ENCODE peak calls at places on chromosomes 12 and 14, in nine cellular contexts. One of them, this sample, is unnamed.

GRCh38 chr12:63021126-63021525 is 86.2 kb upstream of the PPM1H start:
- DNase-seq in lower leg skin: no peak
- DNase-seq in GM03348: no peak
- DNase-seq in NCI-H774: no peak
- DNase-seq in naive B cell: no peak
- DNase-seq in activated CD8-positive, alpha-beta T cell treated with anti-CD3 and anti-CD28 coated beads for 36 hours: no peak
- DNase-seq in left lobe of liver: no peak
- DNase-seq in CD8-positive, alpha-beta memory T cell: no peak
- DNase-seq in anterior cingulate cortex: no peak
- DNase-seq in this sample: no peak

GRCh38 chr12:131477613-131478012 is 233.3 kb upstream of the SFSWAP start:
- DNase-seq in lower leg skin: no peak
- DNase-seq in left lobe of liver: no peak
- DNase-seq in NCI-H774: no peak
- DNase-seq in activated CD8-positive, alpha-beta T cell treated with anti-CD3 and anti-CD28 coated beads for 36 hours: no peak
- DNase-seq in GM03348: no peak
- DNase-seq in CD8-positive, alpha-beta memory T cell: no peak
- DNase-seq in naive B cell: no peak
- DNase-seq in anterior cingulate cortex: no peak
- DNase-seq in this sample: no peak

GRCh38 chr12:66555113-66555512 is 123.8 kb downstream of the GRIP1 start:
- DNase-seq in naive B cell: no peak
- DNase-seq in anterior cingulate cortex: no peak
- DNase-seq in NCI-H774: no peak
- DNase-seq in left lobe of liver: no peak
- DNase-seq in lower leg skin: no peak
- DNase-seq in CD8-positive, alpha-beta memory T cell: no peak
- DNase-seq in activated CD8-positive, alpha-beta T cell treated with anti-CD3 and anti-CD28 coated beads for 36 hours: no peak
- DNase-seq in GM03348: no peak
- DNase-seq in this sample: no peak

GRCh38 chr12:89162704-89163261 is 189.5 kb downstream of the DUSP6 start:
- DNase-seq in naive B cell: peak
- DNase-seq in GM03348: peak
- DNase-seq in CD8-positive, alpha-beta memory T cell: no peak
- DNase-seq in activated CD8-positive, alpha-beta T cell treated with anti-CD3 and anti-CD28 coated beads for 36 hours: peak
- DNase-seq in anterior cingulate cortex: no peak
- DNase-seq in left lobe of liver: peak
- DNase-seq in lower leg skin: peak
- DNase-seq in NCI-H774: no peak
- DNase-seq in this sample: no peak

GRCh38 chr14:91405241-91405721 is 12.3 kb downstream of the CCDC88C start:
- DNase-seq in CD8-positive, alpha-beta memory T cell: peak
- DNase-seq in left lobe of liver: no peak
- DNase-seq in naive B cell: no peak
- DNase-seq in NCI-H774: no peak
- DNase-seq in GM03348: no peak
- DNase-seq in activated CD8-positive, alpha-beta T cell treated with anti-CD3 and anti-CD28 coated beads for 36 hours: peak
- DNase-seq in anterior cingulate cortex: no peak
- DNase-seq in lower leg skin: no peak
- DNase-seq in this sample: no peak

GRCh38 chr14:64510825-64511679 is 6.5 kb downstream of the ZBTB1 start:
- DNase-seq in left lobe of liver: no peak
- DNase-seq in GM03348: peak
- DNase-seq in lower leg skin: peak
- DNase-seq in naive B cell: peak
- DNase-seq in anterior cingulate cortex: no peak
- DNase-seq in CD8-positive, alpha-beta memory T cell: peak
- DNase-seq in NCI-H774: peak
- DNase-seq in activated CD8-positive, alpha-beta T cell treated with anti-CD3 and anti-CD28 coated beads for 36 hours: peak
- DNase-seq in this sample: peak

GRCh38 chr12:108173160-108173559 is 44.1 kb downstream of the WSCD2 start:
- DNase-seq in NCI-H774: no peak
- DNase-seq in naive B cell: no peak
- DNase-seq in CD8-positive, alpha-beta memory T cell: no peak
- DNase-seq in lower leg skin: no peak
- DNase-seq in activated CD8-positive, alpha-beta T cell treated with anti-CD3 and anti-CD28 coated beads for 36 hours: no peak
- DNase-seq in left lobe of liver: no peak
- DNase-seq in anterior cingulate cortex: no peak
- DNase-seq in GM03348: no peak
- DNase-seq in this sample: no peak

GRCh38 chr14:101200008-101200649 is 296.6 kb upstream of the RTL1 start:
- DNase-seq in left lobe of liver: no peak
- DNase-seq in CD8-positive, alpha-beta memory T cell: no peak
- DNase-seq in GM03348: no peak
- DNase-seq in NCI-H774: no peak
- DNase-seq in anterior cingulate cortex: no peak
- DNase-seq in lower leg skin: no peak
- DNase-seq in activated CD8-positive, alpha-beta T cell treated with anti-CD3 and anti-CD28 coated beads for 36 hours: no peak
- DNase-seq in naive B cell: no peak
- DNase-seq in this sample: no peak

GRCh38 chr14:59013672-59014298 is 174.7 kb upstream of the DAAM1 start:
- DNase-seq in lower leg skin: no peak
- DNase-seq in activated CD8-positive, alpha-beta T cell treated with anti-CD3 and anti-CD28 coated beads for 36 hours: no peak
- DNase-seq in left lobe of liver: no peak
- DNase-seq in naive B cell: no peak
- DNase-seq in anterior cingulate cortex: no peak
- DNase-seq in GM03348: no peak
- DNase-seq in CD8-positive, alpha-beta memory T cell: no peak
- DNase-seq in NCI-H774: no peak
- DNase-seq in this sample: no peak

GRCh38 chr12:77120156-77120555 is 54.8 kb upstream of the E2F7 start:
- DNase-seq in NCI-H774: no peak
- DNase-seq in lower leg skin: no peak
- DNase-seq in CD8-positive, alpha-beta memory T cell: no peak
- DNase-seq in anterior cingulate cortex: no peak
- DNase-seq in activated CD8-positive, alpha-beta T cell treated with anti-CD3 and anti-CD28 coated beads for 36 hours: no peak
- DNase-seq in GM03348: peak
- DNase-seq in naive B cell: no peak
- DNase-seq in left lobe of liver: no peak
- DNase-seq in this sample: no peak

GRCh38 chr14:68379510-68380303 is 413.2 kb downstream of the ZFP36L1 start:
- DNase-seq in lower leg skin: no peak
- DNase-seq in CD8-positive, alpha-beta memory T cell: no peak
- DNase-seq in GM03348: no peak
- DNase-seq in naive B cell: no peak
- DNase-seq in left lobe of liver: no peak
- DNase-seq in anterior cingulate cortex: no peak
- DNase-seq in NCI-H774: no peak
- DNase-seq in activated CD8-positive, alpha-beta T cell treated with anti-CD3 and anti-CD28 coated beads for 36 hours: peak
- DNase-seq in this sample: peak

GRCh38 chr14:39266589-39266870 is 32.8 kb downstream of the MIA2 start:
- DNase-seq in naive B cell: no peak
- DNase-seq in left lobe of liver: peak
- DNase-seq in GM03348: peak
- DNase-seq in activated CD8-positive, alpha-beta T cell treated with anti-CD3 and anti-CD28 coated beads for 36 hours: peak
- DNase-seq in lower leg skin: peak
- DNase-seq in NCI-H774: peak
- DNase-seq in anterior cingulate cortex: no peak
- DNase-seq in CD8-positive, alpha-beta memory T cell: no peak
- DNase-seq in this sample: peak

GRCh38 chr12:123126294-123127144 is 24.4 kb downstream of the PITPNM2 start:
- DNase-seq in naive B cell: no peak
- DNase-seq in NCI-H774: no peak
- DNase-seq in lower leg skin: peak
- DNase-seq in anterior cingulate cortex: no peak
- DNase-seq in GM03348: peak
- DNase-seq in left lobe of liver: no peak
- DNase-seq in CD8-positive, alpha-beta memory T cell: no peak
- DNase-seq in activated CD8-positive, alpha-beta T cell treated with anti-CD3 and anti-CD28 coated beads for 36 hours: no peak
- DNase-seq in this sample: no peak

GRCh38 chr14:98198385-98198784 is 1073.6 kb downstream of the BCL11B start:
- DNase-seq in CD8-positive, alpha-beta memory T cell: peak
- DNase-seq in left lobe of liver: no peak
- DNase-seq in activated CD8-positive, alpha-beta T cell treated with anti-CD3 and anti-CD28 coated beads for 36 hours: peak
- DNase-seq in lower leg skin: no peak
- DNase-seq in naive B cell: no peak
- DNase-seq in GM03348: no peak
- DNase-seq in anterior cingulate cortex: no peak
- DNase-seq in NCI-H774: no peak
- DNase-seq in this sample: no peak

GRCh38 chr12:54033106-54033979 is 493 bp downstream of the HOXC5 start:
- DNase-seq in anterior cingulate cortex: no peak
- DNase-seq in GM03348: peak
- DNase-seq in left lobe of liver: no peak
- DNase-seq in NCI-H774: no peak
- DNase-seq in lower leg skin: no peak
- DNase-seq in activated CD8-positive, alpha-beta T cell treated with anti-CD3 and anti-CD28 coated beads for 36 hours: no peak
- DNase-seq in CD8-positive, alpha-beta memory T cell: no peak
- DNase-seq in naive B cell: no peak
- DNase-seq in this sample: no peak

GRCh38 chr12:86741531-86741930 is 485.3 kb upstream of the MGAT4C start:
- DNase-seq in GM03348: no peak
- DNase-seq in activated CD8-positive, alpha-beta T cell treated with anti-CD3 and anti-CD28 coated beads for 36 hours: no peak
- DNase-seq in lower leg skin: no peak
- DNase-seq in anterior cingulate cortex: no peak
- DNase-seq in left lobe of liver: no peak
- DNase-seq in NCI-H774: no peak
- DNase-seq in CD8-positive, alpha-beta memory T cell: no peak
- DNase-seq in naive B cell: no peak
- DNase-seq in this sample: no peak

GRCh38 chr14:50936882-50937281 is 7.4 kb downstream of the PYGL start:
- DNase-seq in anterior cingulate cortex: no peak
- DNase-seq in naive B cell: no peak
- DNase-seq in lower leg skin: no peak
- DNase-seq in left lobe of liver: no peak
- DNase-seq in GM03348: no peak
- DNase-seq in CD8-positive, alpha-beta memory T cell: no peak
- DNase-seq in activated CD8-positive, alpha-beta T cell treated with anti-CD3 and anti-CD28 coated beads for 36 hours: no peak
- DNase-seq in NCI-H774: no peak
- DNase-seq in this sample: no peak

GRCh38 chr14:60734465-60735242 is at the start of gene MNAT1:
- DNase-seq in GM03348: peak
- DNase-seq in left lobe of liver: peak
- DNase-seq in activated CD8-positive, alpha-beta T cell treated with anti-CD3 and anti-CD28 coated beads for 36 hours: peak
- DNase-seq in CD8-positive, alpha-beta memory T cell: peak
- DNase-seq in lower leg skin: peak
- DNase-seq in naive B cell: peak
- DNase-seq in anterior cingulate cortex: peak
- DNase-seq in NCI-H774: no peak
- DNase-seq in this sample: peak

GRCh38 chr12:13179159-13180074 is 17.1 kb upstream of the EMP1 start:
- DNase-seq in NCI-H774: no peak
- DNase-seq in naive B cell: no peak
- DNase-seq in CD8-positive, alpha-beta memory T cell: peak
- DNase-seq in GM03348: peak
- DNase-seq in activated CD8-positive, alpha-beta T cell treated with anti-CD3 and anti-CD28 coated beads for 36 hours: peak
- DNase-seq in anterior cingulate cortex: no peak
- DNase-seq in left lobe of liver: no peak
- DNase-seq in lower leg skin: no peak
- DNase-seq in this sample: peak

GRCh38 chr14:41873379-41874034 is 266.8 kb downstream of the LRFN5 start:
- DNase-seq in NCI-H774: no peak
- DNase-seq in left lobe of liver: no peak
- DNase-seq in naive B cell: no peak
- DNase-seq in activated CD8-positive, alpha-beta T cell treated with anti-CD3 and anti-CD28 coated beads for 36 hours: no peak
- DNase-seq in anterior cingulate cortex: no peak
- DNase-seq in GM03348: peak
- DNase-seq in CD8-positive, alpha-beta memory T cell: no peak
- DNase-seq in lower leg skin: no peak
- DNase-seq in this sample: no peak

GRCh38 chr12:63917864-63918742 is 73.6 kb downstream of the SRGAP1 start:
- DNase-seq in CD8-positive, alpha-beta memory T cell: no peak
- DNase-seq in lower leg skin: peak
- DNase-seq in left lobe of liver: no peak
- DNase-seq in anterior cingulate cortex: no peak
- DNase-seq in NCI-H774: no peak
- DNase-seq in activated CD8-positive, alpha-beta T cell treated with anti-CD3 and anti-CD28 coated beads for 36 hours: no peak
- DNase-seq in naive B cell: no peak
- DNase-seq in GM03348: peak
- DNase-seq in this sample: no peak

GRCh38 chr14:23763394-23763793 is 127.2 kb downstream of the DHRS2 start:
- DNase-seq in anterior cingulate cortex: no peak
- DNase-seq in left lobe of liver: no peak
- DNase-seq in CD8-positive, alpha-beta memory T cell: no peak
- DNase-seq in GM03348: no peak
- DNase-seq in NCI-H774: no peak
- DNase-seq in naive B cell: no peak
- DNase-seq in activated CD8-positive, alpha-beta T cell treated with anti-CD3 and anti-CD28 coated beads for 36 hours: no peak
- DNase-seq in lower leg skin: no peak
- DNase-seq in this sample: no peak

GRCh38 chr12:117439531-117440001 is 78.1 kb upstream of the NOS1 start:
- DNase-seq in activated CD8-positive, alpha-beta T cell treated with anti-CD3 and anti-CD28 coated beads for 36 hours: no peak
- DNase-seq in naive B cell: no peak
- DNase-seq in GM03348: no peak
- DNase-seq in left lobe of liver: no peak
- DNase-seq in anterior cingulate cortex: peak
- DNase-seq in NCI-H774: no peak
- DNase-seq in CD8-positive, alpha-beta memory T cell: no peak
- DNase-seq in lower leg skin: no peak
- DNase-seq in this sample: no peak

GRCh38 chr12:108699955-108700563 is 31.3 kb downstream of the CORO1C start:
- DNase-seq in left lobe of liver: no peak
- DNase-seq in anterior cingulate cortex: no peak
- DNase-seq in activated CD8-positive, alpha-beta T cell treated with anti-CD3 and anti-CD28 coated beads for 36 hours: no peak
- DNase-seq in GM03348: no peak
- DNase-seq in lower leg skin: no peak
- DNase-seq in naive B cell: no peak
- DNase-seq in NCI-H774: no peak
- DNase-seq in CD8-positive, alpha-beta memory T cell: no peak
- DNase-seq in this sample: no peak

GRCh38 chr12:131432532-131433260 is 278.2 kb upstream of the SFSWAP start:
- DNase-seq in left lobe of liver: peak
- DNase-seq in CD8-positive, alpha-beta memory T cell: no peak
- DNase-seq in lower leg skin: no peak
- DNase-seq in anterior cingulate cortex: no peak
- DNase-seq in GM03348: no peak
- DNase-seq in NCI-H774: no peak
- DNase-seq in activated CD8-positive, alpha-beta T cell treated with anti-CD3 and anti-CD28 coated beads for 36 hours: no peak
- DNase-seq in naive B cell: no peak
- DNase-seq in this sample: no peak

GRCh38 chr14:105498430-105499255 is 7.6 kb downstream of the TEDC1 start:
- DNase-seq in anterior cingulate cortex: peak
- DNase-seq in left lobe of liver: no peak
- DNase-seq in lower leg skin: no peak
- DNase-seq in activated CD8-positive, alpha-beta T cell treated with anti-CD3 and anti-CD28 coated beads for 36 hours: no peak
- DNase-seq in GM03348: no peak
- DNase-seq in NCI-H774: no peak
- DNase-seq in naive B cell: no peak
- DNase-seq in CD8-positive, alpha-beta memory T cell: no peak
- DNase-seq in this sample: no peak

GRCh38 chr14:19729359-19729758 is 14.0 kb upstream of the OR4Q3 start:
- DNase-seq in activated CD8-positive, alpha-beta T cell treated with anti-CD3 and anti-CD28 coated beads for 36 hours: no peak
- DNase-seq in NCI-H774: no peak
- DNase-seq in anterior cingulate cortex: no peak
- DNase-seq in left lobe of liver: no peak
- DNase-seq in naive B cell: no peak
- DNase-seq in GM03348: no peak
- DNase-seq in lower leg skin: no peak
- DNase-seq in CD8-positive, alpha-beta memory T cell: no peak
- DNase-seq in this sample: no peak

GRCh38 chr14:100823488-100823887 is 2.4 kb upstream of the MEG3 start:
- DNase-seq in CD8-positive, alpha-beta memory T cell: no peak
- DNase-seq in NCI-H774: no peak
- DNase-seq in activated CD8-positive, alpha-beta T cell treated with anti-CD3 and anti-CD28 coated beads for 36 hours: no peak
- DNase-seq in GM03348: no peak
- DNase-seq in left lobe of liver: no peak
- DNase-seq in anterior cingulate cortex: no peak
- DNase-seq in naive B cell: no peak
- DNase-seq in lower leg skin: no peak
- DNase-seq in this sample: no peak

GRCh38 chr12:22287056-22287455 is 47.5 kb downstream of the ST8SIA1 start:
- DNase-seq in anterior cingulate cortex: no peak
- DNase-seq in CD8-positive, alpha-beta memory T cell: no peak
- DNase-seq in left lobe of liver: no peak
- DNase-seq in naive B cell: no peak
- DNase-seq in NCI-H774: no peak
- DNase-seq in GM03348: no peak
- DNase-seq in lower leg skin: no peak
- DNase-seq in activated CD8-positive, alpha-beta T cell treated with anti-CD3 and anti-CD28 coated beads for 36 hours: no peak
- DNase-seq in this sample: no peak

GRCh38 chr14:53054457-53054856 is 98.7 kb downstream of the DDHD1 start:
- DNase-seq in activated CD8-positive, alpha-beta T cell treated with anti-CD3 and anti-CD28 coated beads for 36 hours: no peak
- DNase-seq in left lobe of liver: no peak
- DNase-seq in naive B cell: no peak
- DNase-seq in anterior cingulate cortex: no peak
- DNase-seq in NCI-H774: no peak
- DNase-seq in lower leg skin: peak
- DNase-seq in CD8-positive, alpha-beta memory T cell: no peak
- DNase-seq in GM03348: peak
- DNase-seq in this sample: no peak

GRCh38 chr12:70964867-70965469 is 44.4 kb upstream of the PTPRR start:
- DNase-seq in CD8-positive, alpha-beta memory T cell: no peak
- DNase-seq in anterior cingulate cortex: no peak
- DNase-seq in naive B cell: no peak
- DNase-seq in GM03348: no peak
- DNase-seq in activated CD8-positive, alpha-beta T cell treated with anti-CD3 and anti-CD28 coated beads for 36 hours: no peak
- DNase-seq in left lobe of liver: no peak
- DNase-seq in NCI-H774: no peak
- DNase-seq in lower leg skin: no peak
- DNase-seq in this sample: no peak